ENCODE peak calls at places on chromosomes 16 and 17, in nine cellular contexts. B is activated CD8-positive, alpha-beta memory T cell treated with anti-CD3 and anti-CD28 coated beads for 48 hours; U is stimulated activated CD8-positive, alpha-beta memory T cell treated with anti-CD3 and anti-CD28 coated beads, Interleukin-12 subunit alpha, Interleukin-12 subunit beta, amount 100 ng/mL, for 4 hours; Y is activated naive CD8-positive, alpha-beta T cell treated with anti-CD3 and anti-CD28 coated beads, Interleukin-2, amount 50 U/mL, for 24 hours; Q is T-helper 1 cell; I is activated naive CD4-positive, alpha-beta T cell; V is NCI-H1436; W is amniotic stem cell; S is HCT116. K is an unnamed sample.

GRCh38 chr17:11852911-11853310 is 144.4 kb downstream of the ZNF18 start:
- DNase-seq in B (no peak), U (no peak), Y (no peak), Q (no peak), I (no peak), V (no peak), W (no peak), S (no peak), K (no peak)

GRCh38 chr17:37731056-37731455 is 13.8 kb downstream of the HNF1B start:
- DNase-seq in B (no peak), U (no peak), Y (no peak), Q (no peak), I (no peak), V (no peak), W (no peak), S (no peak), K (no peak)

GRCh38 chr16:66402591-66403230 is 24.4 kb upstream of the BEAN1 start:
- DNase-seq in B (no peak), U (no peak), Y (no peak), Q (no peak), I (no peak), V (no peak), W (no peak), S (no peak), K (no peak)

GRCh38 chr16:24728891-24729242 is 584 bp upstream of the TNRC6A start:
- DNase-seq in B (no peak), U (no peak), Y (no peak), Q (no peak), I (no peak), V (no peak), W (no peak), S (no peak), K (no peak)

GRCh38 chr17:39114744-39115534 is 36.5 kb downstream of the PLXDC1 start:
- DNase-seq in B (no peak), U (no peak), Y (no peak), Q (no peak), I (no peak), V (no peak), W (peak), S (no peak), K (no peak)

GRCh38 chr17:35313875-35314409 is 59.5 kb downstream of the SLFN11 start:
- DNase-seq in B (no peak), U (peak), Y (peak), Q (no peak), I (no peak), V (no peak), W (no peak), S (no peak), K (no peak)

GRCh38 chr16:53952215-53953208 is 248.6 kb downstream of the FTO start:
- DNase-seq in B (no peak), U (no peak), Y (no peak), Q (no peak), I (no peak), V (no peak), W (no peak), S (no peak), K (no peak)

GRCh38 chr16:23594186-23594585 is 1.9 kb downstream of the NDUFAB1 start:
- DNase-seq in B (no peak), U (no peak), Y (no peak), Q (no peak), I (no peak), V (no peak), W (no peak), S (no peak), K (no peak)

GRCh38 chr17:47193931-47194481 is 4.9 kb upstream of the CDC27 start:
- DNase-seq in B (no peak), U (no peak), Y (no peak), Q (no peak), I (no peak), V (no peak), W (no peak), S (no peak), K (no peak)

GRCh38 chr17:81510524-81510797 is 2.1 kb downstream of the ACTG1 start:
- DNase-seq in B (no peak), U (no peak), Y (no peak), Q (no peak), I (no peak), V (no peak), W (no peak), S (no peak), K (no peak)

GRCh38 chr17:68732301-68732749 is 131.2 kb upstream of the FAM20A start:
- DNase-seq in B (no peak), U (no peak), Y (no peak), Q (no peak), I (no peak), V (no peak), W (no peak), S (no peak), K (no peak)

GRCh38 chr17:64245218-64246145 is 17.6 kb downstream of the TEX2 start:
- DNase-seq in B (no peak), U (no peak), Y (no peak), Q (no peak), I (no peak), V (no peak), W (no peak), S (no peak), K (no peak)

GRCh38 chr17:65593092-65593869 is 31.8 kb upstream of the AXIN2 start:
- DNase-seq in B (no peak), U (no peak), Y (no peak), Q (no peak), I (no peak), V (no peak), W (no peak), S (no peak), K (no peak)

K was measured in NCI-H345.